ENCODE peak calls at places on chromosome 2, in five cellular contexts. F is mucosa of descending colon, A is nephron progenitor cell, O is B cell, Q is HFF-Myc. Z is an unnamed sample.

GRCh38 chr2:3180082-3180908 is 197.3 kb downstream of the EIPR1 start:
- DNase-seq in A (no peak), O (no peak), Q (no peak), F (no peak), Z (no peak)

GRCh38 chr2:3611136-3611535 is 16.2 kb downstream of the COLEC11 start:
- DNase-seq in O (no peak), F (peak; percentile 22), A (no peak), Q (no peak), Z (no peak)

GRCh38 chr2:47645246-47645645 is 137.7 kb upstream of the MSH6 start:
- DNase-seq in O (no peak), F (no peak), Q (no peak), A (no peak), Z (no peak)

GRCh38 chr2:229974271-229974670 is 52.0 kb downstream of the FBXO36 start:
- DNase-seq in O (no peak), A (no peak), F (no peak), Q (no peak), Z (no peak)

GRCh38 chr2:158497486-158497885 is 40.7 kb downstream of the PKP4 start:
- DNase-seq in O (no peak), Q (no peak), A (no peak), F (no peak), Z (no peak)

GRCh38 chr2:64383016-64383588 is 70.9 kb upstream of the LGALSL start:
- DNase-seq in A (no peak), Q (no peak), F (no peak), O (no peak), Z (no peak)

GRCh38 chr2:85410584-85411404 is 628 bp upstream of the CAPG start:
- DNase-seq in O (no peak), A (no peak), F (peak; percentile 35), Q (no peak), Z (no peak)

GRCh38 chr2:47214990-47215389 is 59.9 kb upstream of the STPG4 start:
- DNase-seq in A (no peak), Q (no peak), O (no peak), F (no peak), Z (no peak)

GRCh38 chr2:130843321-130843985 is 6.7 kb downstream of the ARHGEF4 start:
- DNase-seq in F (peak; percentile 32), Q (no peak), A (no peak), O (no peak), Z (no peak)

GRCh38 chr2:66575625-66576371 is 140.9 kb downstream of the MEIS1 start:
- DNase-seq in O (no peak), F (peak; percentile 51), Q (no peak), A (peak; percentile 72), Z (peak; percentile 40)

GRCh38 chr2:215680605-215681598 is 245.0 kb upstream of the FN1 start:
- DNase-seq in A (no peak), F (no peak), O (no peak), Q (no peak), Z (no peak)

GRCh38 chr2:218003994-218004419 is 1.2 kb upstream of the TNS1 start:
- DNase-seq in A (no peak), F (peak; percentile 67), Q (peak; percentile 89), O (no peak), Z (no peak)

GRCh38 chr2:64015898-64016297 is 3.3 kb downstream of the VPS54 start:
- DNase-seq in A (no peak), O (no peak), F (no peak), Q (no peak), Z (no peak)

GRCh38 chr2:142531375-142531774 is 346.1 kb upstream of the KYNU start:
- DNase-seq in Q (no peak), O (no peak), F (no peak), A (no peak), Z (no peak)

GRCh38 chr2:219140726-219141125 is 19.9 kb downstream of the NHEJ1 start:
- DNase-seq in Q (no peak), A (no peak), O (no peak), F (no peak), Z (no peak)

GRCh38 chr2:219142329-219142728 is 18.3 kb downstream of the NHEJ1 start:
- DNase-seq in Q (peak; percentile 75), O (no peak), A (no peak), F (no peak), Z (no peak)
- TF ChIP-seq CTCF in Q (peak; percentile 48), O (no peak), A (no peak), F (no peak), Z (no peak)

DNA sequence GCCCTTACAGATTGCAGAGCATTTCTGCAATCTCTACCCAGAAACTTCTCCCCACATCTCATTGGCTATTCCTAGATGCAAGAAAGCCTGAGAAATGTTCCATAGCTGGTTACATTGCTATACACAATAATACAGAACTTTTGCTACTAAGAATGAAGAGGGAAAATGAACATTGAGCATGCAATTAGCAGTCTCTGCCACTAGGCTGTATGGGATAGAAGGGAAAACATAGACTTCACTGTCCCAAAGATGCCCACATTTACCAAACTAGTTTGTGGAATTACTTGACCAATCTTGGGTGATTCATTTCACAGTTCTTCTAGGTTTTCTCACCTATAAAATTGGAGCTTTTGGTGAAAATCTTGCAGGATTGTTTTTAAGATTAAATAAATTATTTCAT is 265.7 kb upstream of the NT5C1B start:
- DNase-seq in O (no peak), F (no peak), A (no peak), Q (peak; percentile 4), Z (no peak)
- TF ChIP-seq CTCF in O (no peak), F (no peak), A (peak; percentile 40), Q (peak; percentile 42), Z (peak; percentile 75)

DNA sequence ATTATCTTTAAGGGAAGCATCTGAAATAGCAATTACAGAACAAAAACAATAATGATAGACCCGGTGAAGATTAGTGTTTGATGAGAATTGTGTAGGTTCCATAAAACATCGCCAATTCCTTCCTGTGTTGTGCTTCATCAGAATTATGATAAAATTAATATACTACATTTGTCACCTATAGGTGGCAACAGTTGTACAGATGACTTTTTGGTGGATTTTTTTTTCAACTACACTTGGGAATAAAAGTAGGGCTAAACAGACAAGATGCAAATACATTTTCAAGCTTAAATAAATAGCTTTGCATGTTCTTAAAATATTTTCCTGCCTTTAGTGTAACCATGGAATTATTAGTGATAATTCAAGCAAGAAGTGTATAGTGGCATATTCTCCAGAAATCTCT is 7.0 kb upstream of the LYPD1 start:
- DNase-seq in Q (no peak), O (no peak), F (no peak), A (no peak), Z (no peak)
- TF ChIP-seq CTCF in Q (no peak), O (no peak), F (no peak), A (no peak), Z (peak; percentile 32)

DNA sequence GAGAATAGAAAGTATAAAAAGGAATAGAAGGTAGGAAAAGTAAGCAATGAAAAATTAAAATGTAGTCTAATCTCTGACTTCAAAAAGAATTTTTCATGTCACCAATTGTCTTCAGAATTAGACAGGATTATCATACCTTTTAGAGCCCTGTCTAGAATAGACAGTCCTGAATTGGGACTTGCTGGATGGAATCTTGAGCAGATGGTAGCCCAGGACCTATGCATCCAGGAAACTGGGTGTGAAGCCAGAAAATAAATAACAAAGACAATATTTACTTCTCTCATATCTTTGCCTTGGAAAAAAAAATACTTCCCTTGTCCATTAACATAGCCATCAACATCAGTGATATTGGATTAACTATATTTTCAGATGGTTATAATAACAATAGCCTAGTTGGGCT is 97.8 kb upstream of the UNC80 start:
- DNase-seq in A (no peak), Q (no peak), O (no peak), F (no peak), Z (no peak)
- TF ChIP-seq CTCF in A (no peak), Q (no peak), O (no peak), F (no peak), Z (no peak)

GRCh38 chr2:160291382-160291781 is 91.3 kb upstream of the ITGB6 start:
- DNase-seq in Q (no peak), O (no peak), A (no peak), F (no peak), Z (no peak)
- TF ChIP-seq CTCF in Q (no peak), O (no peak), A (no peak), F (no peak), Z (no peak)

Z was measured in glutamatergic neuron.